ENCODE peak calls at places on chromosomes 4 and X, in seven cellular contexts. One of them, this sample, is unnamed.

GRCh38 chr4:190014771-190015537 is 12.1 kb downstream of the FRG2 start:
- DNase-seq in keratinocyte: no peak
- DNase-seq in A549: no peak
- DNase-seq in AG04450: no peak
- DNase-seq in endodermal cell: peak; percentile 77
- DNase-seq in Panc1: no peak
- DNase-seq in tibial artery: no peak
- DNase-seq in this sample: no peak

GRCh38 chr4:5707366-5708133 is 809 bp downstream of the EVC2 start:
- DNase-seq in keratinocyte: no peak
- DNase-seq in A549: no peak
- DNase-seq in AG04450: no peak
- DNase-seq in endodermal cell: no peak
- DNase-seq in Panc1: no peak
- DNase-seq in tibial artery: no peak
- DNase-seq in this sample: no peak

GRCh38 chr4:27701563-27701962 is 840.9 kb downstream of the STIM2 start:
- DNase-seq in keratinocyte: no peak
- DNase-seq in A549: no peak
- DNase-seq in AG04450: no peak
- DNase-seq in endodermal cell: no peak
- DNase-seq in Panc1: no peak
- DNase-seq in tibial artery: no peak
- DNase-seq in this sample: no peak

GRCh38 chr4:83112678-83113428 is 1.7 kb downstream of the PLAC8 start:
- DNase-seq in keratinocyte: no peak
- DNase-seq in A549: no peak
- DNase-seq in AG04450: no peak
- DNase-seq in endodermal cell: no peak
- DNase-seq in Panc1: peak; percentile 63
- DNase-seq in tibial artery: no peak
- DNase-seq in this sample: no peak

GRCh38 chrX:69264134-69264533 is 98.9 kb upstream of the PJA1 start:
- DNase-seq in keratinocyte: no peak
- DNase-seq in A549: no peak
- DNase-seq in AG04450: no peak
- DNase-seq in endodermal cell: peak; percentile 85
- DNase-seq in Panc1: no peak
- DNase-seq in tibial artery: no peak
- DNase-seq in this sample: no peak

GRCh38 chr4:159137176-159137575 is 34.3 kb downstream of the RAPGEF2 start:
- DNase-seq in keratinocyte: no peak
- DNase-seq in A549: no peak
- DNase-seq in AG04450: no peak
- DNase-seq in endodermal cell: no peak
- DNase-seq in Panc1: no peak
- DNase-seq in tibial artery: no peak
- DNase-seq in this sample: peak; percentile 19

GRCh38 chr4:110823251-110823650 is 200.4 kb upstream of the PITX2 start:
- DNase-seq in keratinocyte: no peak
- DNase-seq in A549: no peak
- DNase-seq in AG04450: no peak
- DNase-seq in endodermal cell: no peak
- DNase-seq in Panc1: no peak
- DNase-seq in tibial artery: no peak
- DNase-seq in this sample: no peak

GRCh38 chrX:103861200-103861599 is 29.1 kb upstream of the RAB9B start:
- DNase-seq in keratinocyte: no peak
- DNase-seq in A549: no peak
- DNase-seq in AG04450: no peak
- DNase-seq in endodermal cell: no peak
- DNase-seq in Panc1: no peak
- DNase-seq in tibial artery: no peak
- DNase-seq in this sample: no peak

GRCh38 chrX:154022716-154023115 is 3.0 kb upstream of the IRAK1 start:
- DNase-seq in keratinocyte: no peak
- DNase-seq in A549: no peak
- DNase-seq in AG04450: no peak
- DNase-seq in endodermal cell: no peak
- DNase-seq in Panc1: no peak
- DNase-seq in tibial artery: no peak
- DNase-seq in this sample: no peak

GRCh38 chr4:185671041-185671440 is 135.7 kb upstream of the PDLIM3 start:
- DNase-seq in keratinocyte: no peak
- DNase-seq in A549: no peak
- DNase-seq in AG04450: no peak
- DNase-seq in endodermal cell: no peak
- DNase-seq in Panc1: no peak
- DNase-seq in tibial artery: no peak
- DNase-seq in this sample: no peak

GRCh38 chrX:7542566-7542965 is 300.4 kb upstream of the VCX start:
- DNase-seq in keratinocyte: no peak
- DNase-seq in A549: no peak
- DNase-seq in AG04450: no peak
- DNase-seq in endodermal cell: no peak
- DNase-seq in Panc1: no peak
- DNase-seq in tibial artery: no peak
- DNase-seq in this sample: no peak

GRCh38 chr4:71120831-71121524 is 127.5 kb downstream of the DCK start:
- DNase-seq in keratinocyte: no peak
- DNase-seq in A549: no peak
- DNase-seq in AG04450: no peak
- DNase-seq in endodermal cell: no peak
- DNase-seq in Panc1: no peak
- DNase-seq in tibial artery: no peak
- DNase-seq in this sample: no peak

GRCh38 chrX:87409113-87409841 is 108.3 kb upstream of the KLHL4 start:
- DNase-seq in keratinocyte: no peak
- DNase-seq in A549: peak; percentile 36
- DNase-seq in AG04450: no peak
- DNase-seq in endodermal cell: no peak
- DNase-seq in Panc1: peak; percentile 77
- DNase-seq in tibial artery: peak; percentile 31
- DNase-seq in this sample: peak; percentile 10

GRCh38 chrX:1511150-1511549 is 25.8 kb downstream of the P2RY8 start:
- DNase-seq in keratinocyte: no peak
- DNase-seq in A549: no peak
- DNase-seq in AG04450: no peak
- DNase-seq in endodermal cell: no peak
- DNase-seq in Panc1: no peak
- DNase-seq in tibial artery: no peak
- DNase-seq in this sample: no peak

GRCh38 chrX:14698770-14699169 is 169.4 kb downstream of the GLRA2 start:
- DNase-seq in keratinocyte: no peak
- DNase-seq in A549: no peak
- DNase-seq in AG04450: no peak
- DNase-seq in endodermal cell: no peak
- DNase-seq in Panc1: no peak
- DNase-seq in tibial artery: no peak
- DNase-seq in this sample: no peak

GRCh38 chr4:38332699-38333098 is 331.3 kb upstream of the KLF3 start:
- DNase-seq in keratinocyte: no peak
- DNase-seq in A549: no peak
- DNase-seq in AG04450: no peak
- DNase-seq in endodermal cell: no peak
- DNase-seq in Panc1: no peak
- DNase-seq in tibial artery: no peak
- DNase-seq in this sample: no peak

GRCh38 chrX:1720826-1721225 is 106.0 kb downstream of the ASMT start:
- DNase-seq in keratinocyte: no peak
- DNase-seq in A549: no peak
- DNase-seq in AG04450: no peak
- DNase-seq in endodermal cell: no peak
- DNase-seq in Panc1: no peak
- DNase-seq in tibial artery: no peak
- DNase-seq in this sample: no peak

GRCh38 chr4:4780634-4781287 is 78.7 kb upstream of the MSX1 start:
- DNase-seq in keratinocyte: no peak
- DNase-seq in A549: no peak
- DNase-seq in AG04450: peak; percentile 27
- DNase-seq in endodermal cell: no peak
- DNase-seq in Panc1: no peak
- DNase-seq in tibial artery: no peak
- DNase-seq in this sample: no peak

GRCh38 chr4:78190078-78190477 is 133.0 kb downstream of the FRAS1 start:
- DNase-seq in keratinocyte: no peak
- DNase-seq in A549: no peak
- DNase-seq in AG04450: no peak
- DNase-seq in endodermal cell: no peak
- DNase-seq in Panc1: no peak
- DNase-seq in tibial artery: no peak
- DNase-seq in this sample: no peak

DNA sequence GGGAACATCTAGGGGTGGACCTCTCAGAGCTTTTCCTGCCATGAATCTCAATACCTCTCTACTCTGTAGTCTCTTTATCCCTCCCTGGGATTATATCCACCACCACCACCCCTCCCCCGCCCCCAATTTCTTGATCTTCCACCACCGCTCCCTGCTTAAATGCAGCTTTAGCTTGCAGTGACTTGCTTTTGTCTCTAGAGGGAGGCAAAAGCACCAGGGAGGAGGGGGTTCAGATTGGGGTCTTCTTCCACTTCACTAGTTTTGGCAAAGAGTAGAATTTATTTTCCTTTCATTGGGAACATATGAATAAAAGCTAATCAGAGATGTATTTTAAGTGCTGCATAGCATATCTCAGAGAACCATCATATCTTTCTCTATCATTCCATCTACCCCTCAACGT is 5.5 kb downstream of the ARHGAP36 start:
- DNase-seq in keratinocyte: no peak
- DNase-seq in A549: no peak
- DNase-seq in AG04450: no peak
- DNase-seq in endodermal cell: no peak
- DNase-seq in Panc1: no peak
- DNase-seq in tibial artery: no peak
- DNase-seq in this sample: no peak
- TF ChIP-seq CTCF in keratinocyte: no peak
- TF ChIP-seq CTCF in A549: no peak
- TF ChIP-seq CTCF in AG04450: no peak
- TF ChIP-seq CTCF in endodermal cell: peak; percentile 80
- TF ChIP-seq CTCF in Panc1: peak; percentile 45
- TF ChIP-seq CTCF in tibial artery: no peak
- TF ChIP-seq CTCF in this sample: peak; percentile 31

GRCh38 chrX:44952329-44953027 is 79.5 kb downstream of the KDM6A start:
- DNase-seq in keratinocyte: no peak
- DNase-seq in A549: no peak
- DNase-seq in AG04450: no peak
- DNase-seq in endodermal cell: peak; percentile 64
- DNase-seq in Panc1: no peak
- DNase-seq in tibial artery: no peak
- DNase-seq in this sample: no peak
- H3K4me3 ChIP-seq in keratinocyte: peak overlapping the region; percentile 51
- H3K4me3 ChIP-seq in A549: no peak overlapping the region
- H3K4me3 ChIP-seq in AG04450: no peak overlapping the region
- H3K4me3 ChIP-seq in endodermal cell: peak overlapping the region; percentile 93
- H3K4me3 ChIP-seq in Panc1: no peak overlapping the region
- H3K4me3 ChIP-seq in tibial artery: no peak overlapping the region
- H3K4me3 ChIP-seq in this sample: peak overlapping the region; percentile 53

GRCh38 chrX:39652336-39652735 is 445.4 kb downstream of the BCOR start:
- DNase-seq in keratinocyte: no peak
- DNase-seq in A549: peak; percentile 25
- DNase-seq in AG04450: no peak
- DNase-seq in endodermal cell: peak; percentile 86
- DNase-seq in Panc1: no peak
- DNase-seq in tibial artery: no peak
- DNase-seq in this sample: no peak
- TF ChIP-seq CTCF in keratinocyte: peak; percentile 15
- TF ChIP-seq CTCF in A549: peak; percentile 39
- TF ChIP-seq CTCF in AG04450: peak; percentile 33
- TF ChIP-seq CTCF in endodermal cell: peak; percentile 77
- TF ChIP-seq CTCF in Panc1: peak; percentile 50
- TF ChIP-seq CTCF in tibial artery: no peak
- TF ChIP-seq CTCF in this sample: peak; percentile 46

GRCh38 chr4:169063441-169063840 is 53.4 kb upstream of the CBR4 start:
- DNase-seq in keratinocyte: no peak
- DNase-seq in A549: no peak
- DNase-seq in AG04450: no peak
- DNase-seq in endodermal cell: no peak
- DNase-seq in Panc1: no peak
- DNase-seq in tibial artery: no peak
- DNase-seq in this sample: no peak

GRCh38 chr4:169060396-169061081 is 50.5 kb upstream of the CBR4 start:
- DNase-seq in keratinocyte: no peak
- DNase-seq in A549: no peak
- DNase-seq in AG04450: no peak
- DNase-seq in endodermal cell: no peak
- DNase-seq in Panc1: no peak
- DNase-seq in tibial artery: no peak
- DNase-seq in this sample: no peak

GRCh38 chr4:169064281-169064680 is 54.2 kb upstream of the CBR4 start:
- DNase-seq in keratinocyte: peak; percentile 40
- DNase-seq in A549: no peak
- DNase-seq in AG04450: no peak
- DNase-seq in endodermal cell: no peak
- DNase-seq in Panc1: no peak
- DNase-seq in tibial artery: no peak
- DNase-seq in this sample: no peak

GRCh38 chr4:169059294-169060201 is 49.5 kb upstream of the CBR4 start:
- DNase-seq in keratinocyte: no peak
- DNase-seq in A549: no peak
- DNase-seq in AG04450: no peak
- DNase-seq in endodermal cell: no peak
- DNase-seq in Panc1: no peak
- DNase-seq in tibial artery: peak; percentile 62
- DNase-seq in this sample: no peak

GRCh38 chr4:169062861-169063197 is 52.8 kb upstream of the CBR4 start:
- DNase-seq in keratinocyte: no peak
- DNase-seq in A549: no peak
- DNase-seq in AG04450: no peak
- DNase-seq in endodermal cell: no peak
- DNase-seq in Panc1: no peak
- DNase-seq in tibial artery: no peak
- DNase-seq in this sample: no peak
- H3K4me3 ChIP-seq in keratinocyte: no peak overlapping the region
- H3K4me3 ChIP-seq in A549: no peak overlapping the region
- H3K4me3 ChIP-seq in AG04450: no peak overlapping the region
- H3K4me3 ChIP-seq in endodermal cell: no peak overlapping the region
- H3K4me3 ChIP-seq in Panc1: no peak overlapping the region
- H3K4me3 ChIP-seq in tibial artery: peak overlapping the region; percentile 11
- H3K4me3 ChIP-seq in this sample: no peak overlapping the region

DNA sequence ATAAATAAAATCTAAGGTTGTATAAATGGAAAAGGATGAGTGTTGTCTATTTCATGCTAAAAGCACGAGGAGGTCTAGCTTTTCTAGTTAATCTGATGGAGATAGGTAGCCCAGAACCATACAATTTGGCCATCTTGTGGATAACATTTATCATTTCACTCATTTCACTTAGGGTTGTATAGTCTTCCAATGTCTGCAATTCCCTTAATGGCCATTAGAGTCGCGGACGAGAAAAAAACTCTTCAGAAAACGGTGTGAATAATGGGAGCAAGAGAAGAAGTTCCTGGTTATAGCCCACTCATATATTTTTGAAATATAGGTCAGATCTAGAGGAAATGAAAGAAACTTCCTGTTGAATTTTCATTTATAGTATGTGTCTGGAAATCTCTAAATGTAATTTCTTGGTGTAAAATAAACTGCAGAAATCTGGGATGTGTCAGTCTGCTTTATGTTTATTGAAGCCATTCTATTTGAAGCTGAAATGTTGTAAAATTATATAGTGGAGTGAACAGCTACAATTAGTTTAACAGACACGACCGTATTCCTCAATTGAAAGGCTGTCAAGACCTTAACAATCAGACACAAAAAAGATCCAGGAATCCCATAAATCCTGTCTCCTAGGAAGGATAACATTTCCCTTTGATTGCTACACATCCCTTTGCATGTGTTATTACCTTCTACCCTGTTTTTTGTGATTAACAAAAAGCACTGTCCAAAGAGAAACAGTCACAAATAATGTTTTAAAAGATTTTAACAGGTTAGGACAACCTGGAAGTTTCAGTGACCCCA is 47.7 kb upstream of the MGST2 start:
- DNase-seq in keratinocyte: no peak
- DNase-seq in A549: no peak
- DNase-seq in AG04450: no peak
- DNase-seq in endodermal cell: no peak
- DNase-seq in Panc1: no peak
- DNase-seq in tibial artery: no peak
- DNase-seq in this sample: no peak
- TF ChIP-seq CTCF in keratinocyte: peak; percentile 34
- TF ChIP-seq CTCF in A549: peak; percentile 11
- TF ChIP-seq CTCF in AG04450: peak; percentile 41
- TF ChIP-seq CTCF in endodermal cell: peak; percentile 68
- TF ChIP-seq CTCF in Panc1: peak; percentile 39
- TF ChIP-seq CTCF in tibial artery: peak; percentile 26
- TF ChIP-seq CTCF in this sample: no peak